ENCODE peak calls at places on chromosome 4, in seven cellular contexts. T is AG04450, K is tibial artery, L is GM12878, S is upper lobe of left lung, C is tibial nerve, R is body of pancreas. P is an unnamed sample.

GRCh38 chr4:141022221-141022760 is 111.0 kb downstream of the RNF150 start:
- DNase-seq in L (no peak), T (no peak), C (no peak), S (no peak), K (no peak), R (no peak), P (no peak)

GRCh38 chr4:105622269-105622668 is 69.8 kb downstream of the ARHGEF38 start:
- DNase-seq in C (no peak), L (no peak), S (no peak), K (no peak), R (no peak), T (no peak), P (peak; percentile 37)

GRCh38 chr4:112509243-112510190 is 6.5 kb downstream of the NEUROG2 start:
- DNase-seq in L (no peak), R (no peak), T (no peak), S (peak; percentile 66), K (no peak), C (no peak), P (peak; percentile 33)

GRCh38 chr4:150006197-150006596 is 72.0 kb upstream of the DCLK2 start:
- DNase-seq in L (no peak), C (no peak), T (peak; percentile 24), K (no peak), S (no peak), R (no peak), P (peak; percentile 76)

GRCh38 chr4:133597252-133597651 is 448.2 kb downstream of the PCDH10 start:
- DNase-seq in S (no peak), K (no peak), R (no peak), L (no peak), T (no peak), C (no peak), P (no peak)

GRCh38 chr4:155787113-155787710 is 28.4 kb downstream of the GUCY1B1 start:
- DNase-seq in K (no peak), C (peak; percentile 24), T (no peak), S (no peak), R (peak; percentile 36), L (peak; percentile 19), P (peak; percentile 70)

GRCh38 chr4:108276690-108277089 is 108.0 kb upstream of the LEF1 start:
- DNase-seq in K (no peak), T (no peak), S (no peak), C (no peak), R (no peak), L (no peak), P (no peak)

GRCh38 chr4:79025170-79025569 is 85.9 kb upstream of the PAQR3 start:
- DNase-seq in R (peak; percentile 50), C (no peak), K (no peak), T (no peak), L (no peak), S (no peak), P (no peak)

GRCh38 chr4:24853142-24853541 is 57.8 kb downstream of the SOD3 start:
- DNase-seq in K (no peak), L (no peak), R (no peak), S (no peak), C (no peak), T (no peak), P (peak; percentile 60)

GRCh38 chr4:142598132-142598531 is 248.0 kb downstream of the INPP4B start:
- DNase-seq in C (no peak), T (no peak), L (no peak), S (no peak), K (no peak), R (no peak), P (no peak)

GRCh38 chr4:84568496-84568895 is 14.4 kb upstream of the CDS1 start:
- DNase-seq in K (no peak), L (no peak), C (no peak), R (no peak), T (no peak), S (no peak), P (peak; percentile 16)

GRCh38 chr4:15832523-15833451 is 54.7 kb downstream of the CD38 start:
- DNase-seq in T (no peak), L (no peak), S (no peak), C (no peak), R (no peak), K (no peak), P (no peak)

GRCh38 chr4:36823199-36823967 is 421.2 kb upstream of the NWD2 start:
- DNase-seq in C (no peak), T (no peak), K (no peak), L (peak; percentile 11), S (peak; percentile 29), R (no peak), P (no peak)

GRCh38 chr4:41257257-41257900 is 651 bp downstream of the UCHL1 start:
- DNase-seq in R (peak; percentile 62), K (peak; percentile 23), S (peak; percentile 92), L (no peak), T (no peak), C (no peak), P (peak; percentile 38)

GRCh38 chr4:143633833-143634232 is 66.6 kb downstream of the FREM3 start:
- DNase-seq in C (no peak), S (no peak), T (no peak), L (no peak), K (no peak), R (no peak), P (no peak)

GRCh38 chr4:10063544-10064300 is 42.4 kb upstream of the SLC2A9 start:
- DNase-seq in K (peak; percentile 85), C (peak; percentile 47), S (no peak), R (peak; percentile 54), T (peak; percentile 42), L (no peak), P (peak; percentile 84)

GRCh38 chr4:169008478-169008877 is 1.6 kb downstream of the CBR4 start:
- DNase-seq in L (no peak), K (no peak), R (no peak), S (no peak), T (no peak), C (no peak), P (no peak)

GRCh38 chr4:152661649-152662048 is 18.1 kb downstream of the TMEM154 start:
- DNase-seq in K (no peak), C (no peak), T (no peak), L (no peak), R (no peak), S (no peak), P (no peak)

GRCh38 chr4:4794421-4794820 is 65.0 kb upstream of the MSX1 start:
- DNase-seq in K (no peak), T (no peak), L (no peak), C (no peak), S (no peak), R (no peak), P (no peak)

GRCh38 chr4:156929706-156930105 is 41.9 kb downstream of the PDGFC start:
- DNase-seq in R (no peak), T (no peak), C (no peak), K (no peak), L (no peak), S (no peak), P (no peak)

GRCh38 chr4:30537462-30537861 is 182.7 kb upstream of the PCDH7 start:
- DNase-seq in K (no peak), S (no peak), T (peak; percentile 24), C (no peak), L (no peak), R (no peak), P (peak; percentile 89)

GRCh38 chr4:88159137-88159725 is 792 bp upstream of the ABCG2 start:
- DNase-seq in T (no peak), K (no peak), L (no peak), R (peak; percentile 14), S (peak; percentile 85), C (no peak), P (no peak)

GRCh38 chr4:793109-793861 is 32.6 kb downstream of the CPLX1 start:
- DNase-seq in R (no peak), K (no peak), T (no peak), L (no peak), C (no peak), S (peak; percentile 75), P (no peak)

GRCh38 chr4:3527101-3527913 is 4.9 kb downstream of the LRPAP1 start:
- DNase-seq in T (no peak), K (no peak), S (no peak), C (no peak), L (no peak), R (no peak), P (no peak)

GRCh38 chr4:1899149-1900086 is 28.2 kb downstream of the NSD2 start:
- DNase-seq in L (peak; percentile 53), S (peak; percentile 65), R (peak; percentile 75), C (peak; percentile 61), K (peak; percentile 61), T (peak; percentile 61), P (peak; percentile 87)

GRCh38 chr4:159298502-159298901 is 195.6 kb downstream of the RAPGEF2 start:
- DNase-seq in T (no peak), L (no peak), K (no peak), R (no peak), S (no peak), C (no peak), P (peak; percentile 79)

GRCh38 chr4:185524888-185525863 is 10.1 kb downstream of the PDLIM3 start:
- DNase-seq in C (no peak), K (no peak), S (no peak), R (no peak), T (no peak), L (no peak), P (no peak)

DNA sequence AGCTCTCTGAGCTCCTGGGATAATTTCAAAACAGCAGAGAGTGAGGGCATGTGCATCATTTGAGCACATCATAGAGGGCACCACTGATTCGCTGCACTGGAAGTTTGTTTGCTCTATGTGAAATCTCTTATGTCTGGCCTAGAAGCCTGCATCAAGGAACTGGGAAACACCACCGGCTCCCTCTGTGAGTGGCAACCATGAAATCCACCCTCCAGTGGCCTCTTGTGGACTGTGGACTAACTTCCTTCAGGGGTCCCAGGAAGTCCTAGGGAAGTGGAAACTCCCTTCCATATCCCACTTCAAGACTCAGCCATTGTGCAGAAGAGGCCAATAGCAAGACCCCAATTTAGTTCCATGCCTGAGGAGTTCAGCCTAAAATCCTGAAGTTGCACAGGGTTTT is 48.0 kb upstream of the IGFBP7 start:
- DNase-seq in L (no peak), C (no peak), T (no peak), K (no peak), R (no peak), S (no peak), P (peak; percentile 26)
- TF ChIP-seq CTCF in L (no peak), C (peak; percentile 7), T (peak; percentile 16), K (peak; percentile 12), R (no peak), S (no peak), P (peak; percentile 19)

GRCh38 chr4:26953361-26953760 is 92.7 kb downstream of the STIM2 start:
- DNase-seq in S (no peak), R (no peak), K (no peak), L (no peak), C (no peak), T (no peak), P (no peak)
- H3K4me3 ChIP-seq in S (no peak overlapping the region), R (no peak overlapping the region), K (no peak overlapping the region), L (no peak overlapping the region), C (no peak overlapping the region), T (no peak overlapping the region), P (no peak overlapping the region)

GRCh38 chr4:28238756-28239155 is 1378.1 kb downstream of the STIM2 start:
- DNase-seq in K (no peak), T (no peak), S (no peak), L (no peak), R (no peak), C (no peak), P (no peak)
- TF ChIP-seq CTCF in K (no peak), T (no peak), S (no peak), L (no peak), R (no peak), C (no peak), P (no peak)

DNA sequence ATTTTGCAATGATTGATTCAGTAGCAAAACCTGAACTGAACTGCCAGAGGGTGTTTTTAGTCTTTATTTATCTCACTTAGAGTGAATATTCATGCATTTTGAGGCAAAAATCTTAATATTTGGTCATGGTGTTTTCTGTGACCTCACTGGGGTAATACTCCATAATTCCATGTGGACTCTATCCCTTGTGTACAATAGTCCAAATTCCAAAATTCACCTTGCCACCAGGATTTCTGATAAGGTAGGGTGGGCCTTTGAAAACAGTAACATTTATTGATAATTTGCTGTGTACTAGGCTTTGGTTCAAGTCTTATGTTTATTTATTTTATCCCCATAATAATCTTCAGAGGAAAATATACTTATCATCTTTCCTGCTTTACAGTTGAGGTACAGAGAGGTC is 68.4 kb upstream of the PDE5A start:
- DNase-seq in L (no peak), S (no peak), C (no peak), R (no peak), K (no peak), T (no peak), P (no peak)
- H3K4me3 ChIP-seq in L (no peak overlapping the region), S (no peak overlapping the region), C (no peak overlapping the region), R (no peak overlapping the region), K (no peak overlapping the region), T (no peak overlapping the region), P (no peak overlapping the region)

P was measured in fibroblast of the aortic adventitia.